ENCODE peak calls at places on chromosomes 3 and 15, in four cellular contexts. One of them, this sample, is unnamed.

GRCh38 chr3:94069242-94069813 is 6.5 kb downstream of the NSUN3 start:
- DNase-seq in effector CD4-positive, alpha-beta T cell: no peak
- DNase-seq in cardiac fibroblast: peak; percentile 56
- DNase-seq in stimulated activated CD4-positive, alpha-beta T cell treated with anti-CD3 and anti-CD28 coated beads, Interleukin-1b, Interleukin-23, amount 100 ng/mL, for 4 hours: no peak
- DNase-seq in this sample: no peak

GRCh38 chr3:169153614-169154013 is 509.9 kb downstream of the MECOM start:
- DNase-seq in effector CD4-positive, alpha-beta T cell: no peak
- DNase-seq in stimulated activated CD4-positive, alpha-beta T cell treated with anti-CD3 and anti-CD28 coated beads, Interleukin-1b, Interleukin-23, amount 100 ng/mL, for 4 hours: no peak
- DNase-seq in cardiac fibroblast: no peak
- DNase-seq in this sample: no peak

GRCh38 chr3:165635791-165636681 is 201.2 kb downstream of the BCHE start:
- DNase-seq in cardiac fibroblast: no peak
- DNase-seq in effector CD4-positive, alpha-beta T cell: no peak
- DNase-seq in stimulated activated CD4-positive, alpha-beta T cell treated with anti-CD3 and anti-CD28 coated beads, Interleukin-1b, Interleukin-23, amount 100 ng/mL, for 4 hours: no peak
- DNase-seq in this sample: no peak

GRCh38 chr3:52202384-52203077 is 4.6 kb downstream of the ALAS1 start:
- DNase-seq in cardiac fibroblast: no peak
- DNase-seq in stimulated activated CD4-positive, alpha-beta T cell treated with anti-CD3 and anti-CD28 coated beads, Interleukin-1b, Interleukin-23, amount 100 ng/mL, for 4 hours: no peak
- DNase-seq in effector CD4-positive, alpha-beta T cell: no peak
- DNase-seq in this sample: no peak

GRCh38 chr3:59046839-59047238 is 3.0 kb downstream of the CFAP20DC start:
- DNase-seq in cardiac fibroblast: no peak
- DNase-seq in stimulated activated CD4-positive, alpha-beta T cell treated with anti-CD3 and anti-CD28 coated beads, Interleukin-1b, Interleukin-23, amount 100 ng/mL, for 4 hours: no peak
- DNase-seq in effector CD4-positive, alpha-beta T cell: no peak
- DNase-seq in this sample: no peak

GRCh38 chr15:82228750-82229149 is 33.8 kb downstream of the EFL1 start:
- DNase-seq in effector CD4-positive, alpha-beta T cell: no peak
- DNase-seq in cardiac fibroblast: no peak
- DNase-seq in stimulated activated CD4-positive, alpha-beta T cell treated with anti-CD3 and anti-CD28 coated beads, Interleukin-1b, Interleukin-23, amount 100 ng/mL, for 4 hours: no peak
- DNase-seq in this sample: no peak

GRCh38 chr3:55333041-55333440 is 154.1 kb downstream of the WNT5A start:
- DNase-seq in stimulated activated CD4-positive, alpha-beta T cell treated with anti-CD3 and anti-CD28 coated beads, Interleukin-1b, Interleukin-23, amount 100 ng/mL, for 4 hours: no peak
- DNase-seq in effector CD4-positive, alpha-beta T cell: no peak
- DNase-seq in cardiac fibroblast: no peak
- DNase-seq in this sample: no peak

GRCh38 chr3:15601399-15602145 is at the start of the genes BTD and HACL1:
- DNase-seq in effector CD4-positive, alpha-beta T cell: peak; percentile 98
- DNase-seq in stimulated activated CD4-positive, alpha-beta T cell treated with anti-CD3 and anti-CD28 coated beads, Interleukin-1b, Interleukin-23, amount 100 ng/mL, for 4 hours: peak; percentile 99
- DNase-seq in cardiac fibroblast: peak; percentile 99
- DNase-seq in this sample: peak; percentile 98

GRCh38 chr15:38972831-38973230 is 408.2 kb upstream of the RASGRP1 start:
- DNase-seq in stimulated activated CD4-positive, alpha-beta T cell treated with anti-CD3 and anti-CD28 coated beads, Interleukin-1b, Interleukin-23, amount 100 ng/mL, for 4 hours: no peak
- DNase-seq in cardiac fibroblast: no peak
- DNase-seq in effector CD4-positive, alpha-beta T cell: no peak
- DNase-seq in this sample: no peak

GRCh38 chr3:167184511-167184910 is 195.6 kb downstream of the ZBBX start:
- DNase-seq in cardiac fibroblast: no peak
- DNase-seq in stimulated activated CD4-positive, alpha-beta T cell treated with anti-CD3 and anti-CD28 coated beads, Interleukin-1b, Interleukin-23, amount 100 ng/mL, for 4 hours: no peak
- DNase-seq in effector CD4-positive, alpha-beta T cell: no peak
- DNase-seq in this sample: no peak

GRCh38 chr3:140135461-140135860 is 200.5 kb downstream of the CLSTN2 start:
- DNase-seq in stimulated activated CD4-positive, alpha-beta T cell treated with anti-CD3 and anti-CD28 coated beads, Interleukin-1b, Interleukin-23, amount 100 ng/mL, for 4 hours: no peak
- DNase-seq in cardiac fibroblast: no peak
- DNase-seq in effector CD4-positive, alpha-beta T cell: no peak
- DNase-seq in this sample: no peak

GRCh38 chr3:152556731-152557254 is 278.1 kb upstream of the P2RY1 start:
- DNase-seq in effector CD4-positive, alpha-beta T cell: no peak
- DNase-seq in stimulated activated CD4-positive, alpha-beta T cell treated with anti-CD3 and anti-CD28 coated beads, Interleukin-1b, Interleukin-23, amount 100 ng/mL, for 4 hours: no peak
- DNase-seq in cardiac fibroblast: peak; percentile 92
- DNase-seq in this sample: no peak

GRCh38 chr3:42906905-42907183 is 902 bp downstream of the ZNF662 start:
- DNase-seq in effector CD4-positive, alpha-beta T cell: no peak
- DNase-seq in cardiac fibroblast: no peak
- DNase-seq in stimulated activated CD4-positive, alpha-beta T cell treated with anti-CD3 and anti-CD28 coated beads, Interleukin-1b, Interleukin-23, amount 100 ng/mL, for 4 hours: no peak
- DNase-seq in this sample: no peak

GRCh38 chr3:13053915-13054704 is 19.1 kb downstream of the IQSEC1 start:
- DNase-seq in effector CD4-positive, alpha-beta T cell: no peak
- DNase-seq in cardiac fibroblast: no peak
- DNase-seq in stimulated activated CD4-positive, alpha-beta T cell treated with anti-CD3 and anti-CD28 coated beads, Interleukin-1b, Interleukin-23, amount 100 ng/mL, for 4 hours: no peak
- DNase-seq in this sample: no peak

GRCh38 chr15:70093481-70094309 is 4.0 kb downstream of the TLE3 start:
- DNase-seq in effector CD4-positive, alpha-beta T cell: no peak
- DNase-seq in stimulated activated CD4-positive, alpha-beta T cell treated with anti-CD3 and anti-CD28 coated beads, Interleukin-1b, Interleukin-23, amount 100 ng/mL, for 4 hours: no peak
- DNase-seq in cardiac fibroblast: peak; percentile 75
- DNase-seq in this sample: no peak

GRCh38 chr15:28986108-28986507 is 100.3 kb downstream of the APBA2 start:
- DNase-seq in cardiac fibroblast: no peak
- DNase-seq in stimulated activated CD4-positive, alpha-beta T cell treated with anti-CD3 and anti-CD28 coated beads, Interleukin-1b, Interleukin-23, amount 100 ng/mL, for 4 hours: no peak
- DNase-seq in effector CD4-positive, alpha-beta T cell: no peak
- DNase-seq in this sample: no peak

GRCh38 chr3:169871129-169871886 is 1.6 kb upstream of the LRRC31 start:
- DNase-seq in cardiac fibroblast: no peak
- DNase-seq in stimulated activated CD4-positive, alpha-beta T cell treated with anti-CD3 and anti-CD28 coated beads, Interleukin-1b, Interleukin-23, amount 100 ng/mL, for 4 hours: no peak
- DNase-seq in effector CD4-positive, alpha-beta T cell: no peak
- DNase-seq in this sample: no peak

This sample was measured in AG04450.